ENCODE peak calls at places on chromosome 1, in four cellular contexts. W is activated CD4-positive, alpha-beta T cell treated with anti-CD3 and anti-CD28 coated beads, Interleukin-2, amount 50 U/mL, for 1 hour; I is occipital lobe; H is hypothalamus. Y is an unnamed sample.

GRCh38 chr1:172719066-172719627 is 60.2 kb downstream of the FASLG start:
- DNase-seq in H (no peak), I (no peak), W (no peak), Y (no peak)

GRCh38 chr1:198876371-198876871 is 237.6 kb downstream of the PTPRC start:
- DNase-seq in W (no peak), H (no peak), I (no peak), Y (no peak)

GRCh38 chr1:212692774-212693644 is 6.6 kb downstream of the BATF3 start:
- DNase-seq in W (no peak), H (no peak), I (no peak), Y (no peak)

GRCh38 chr1:115056395-115056798 is 26.8 kb downstream of the TSHB start:
- DNase-seq in H (no peak), W (no peak), I (no peak), Y (no peak)

GRCh38 chr1:64405833-64406232 is 64.1 kb upstream of the CACHD1 start:
- DNase-seq in H (no peak), I (no peak), W (no peak), Y (no peak)

GRCh38 chr1:109369167-109369746 is 28.5 kb downstream of the SORT1 start:
- DNase-seq in H (no peak), W (no peak), I (no peak), Y (no peak)

GRCh38 chr1:31627301-31627929 is 9.9 kb downstream of the HCRTR1 start:
- DNase-seq in W (no peak), H (peak), I (no peak), Y (no peak)

GRCh38 chr1:226653311-226653921 is 85.7 kb downstream of the ITPKB start:
- DNase-seq in I (no peak), W (peak), H (no peak), Y (no peak)

GRCh38 chr1:199728345-199728744 is 299.2 kb upstream of the NR5A2 start:
- DNase-seq in W (no peak), I (no peak), H (no peak), Y (no peak)

GRCh38 chr1:181469829-181470228 is 13.5 kb upstream of the CACNA1E start:
- DNase-seq in I (peak), H (no peak), W (no peak), Y (no peak)

GRCh38 chr1:54498383-54499096 is 49.5 kb upstream of the ACOT11 start:
- DNase-seq in W (no peak), H (no peak), I (no peak), Y (no peak)

GRCh38 chr1:202289009-202289408 is 52.7 kb downstream of the UBE2T start:
- DNase-seq in I (no peak), H (no peak), W (no peak), Y (no peak)

GRCh38 chr1:76933847-76934657 is 66.8 kb downstream of the ST6GALNAC5 start:
- DNase-seq in H (no peak), W (no peak), I (no peak), Y (no peak)

GRCh38 chr1:110338200-110339039 is 757 bp upstream of the RBM15 start:
- DNase-seq in H (peak), W (peak), I (peak), Y (peak)

GRCh38 chr1:41355761-41356160 is 5.5 kb upstream of the FOXO6 start:
- DNase-seq in I (no peak), W (no peak), H (no peak), Y (no peak)

GRCh38 chr1:179742717-179743678 is at the start of gene FAM163A:
- DNase-seq in I (no peak), W (no peak), H (no peak), Y (no peak)

GRCh38 chr1:201455098-201455497 is 13.9 kb downstream of the PHLDA3 start:
- DNase-seq in W (no peak), I (no peak), H (no peak), Y (no peak)

GRCh38 chr1:239831577-239832355 is 259.9 kb upstream of the FMN2 start:
- DNase-seq in H (no peak), I (no peak), W (no peak), Y (no peak)